ENCODE peak calls at places on chromosomes 2 and 18, in eight cellular contexts. H is fibroblast of the conjunctiva, W is NB4, R is cardiac septum, Y is lower leg skin, B is DMS79 treated with DMSO at 0.1 percent for 48 hours, K is lung microvascular endothelial cell, E is EH. N is an unnamed sample.

GRCh38 chr2:162082036-162082435 is 8.0 kb upstream of the DPP4 start:
- DNase-seq in W (no peak), Y (no peak), E (no peak), B (no peak), K (no peak), H (no peak), R (no peak), N (no peak)

GRCh38 chr18:59109375-59109774 is 30.3 kb upstream of the SEC11C start:
- DNase-seq in H (peak), E (peak), W (no peak), B (no peak), K (no peak), Y (no peak), R (no peak), N (no peak)

GRCh38 chr2:223046470-223047053 is 5.4 kb upstream of the KCNE4 start:
- DNase-seq in W (peak), K (no peak), H (no peak), E (peak), R (no peak), Y (no peak), B (no peak), N (peak)

GRCh38 chr2:171318463-171318934 is 115.3 kb downstream of the METTL8 start:
- DNase-seq in K (no peak), B (peak), R (no peak), H (peak), E (peak), W (no peak), Y (no peak), N (no peak)

GRCh38 chr2:240635116-240635997 is 10.1 kb downstream of the GPR35 start:
- DNase-seq in R (peak), Y (peak), E (no peak), K (no peak), B (no peak), W (no peak), H (no peak), N (no peak)

GRCh38 chr2:110718382-110718781 is 14.0 kb upstream of the ACOXL start:
- DNase-seq in B (no peak), R (no peak), H (no peak), W (no peak), E (no peak), K (no peak), Y (no peak), N (no peak)

GRCh38 chr2:218027426-218028188 is 24.8 kb upstream of the TNS1 start:
- DNase-seq in E (no peak), H (no peak), W (no peak), K (no peak), Y (peak), R (peak), B (no peak), N (no peak)

GRCh38 chr18:80157708-80158343 is 48.8 kb downstream of the ADNP2 start:
- DNase-seq in R (no peak), Y (peak), E (peak), H (peak), W (peak), B (peak), K (peak), N (peak)

GRCh38 chr2:119921825-119922224 is 91.1 kb upstream of the EPB41L5 start:
- DNase-seq in K (no peak), E (no peak), R (no peak), B (no peak), W (no peak), Y (no peak), H (no peak), N (no peak)

GRCh38 chr2:128379021-128380005 is 60.6 kb upstream of the HS6ST1 start:
- DNase-seq in K (peak), R (peak), W (no peak), Y (peak), B (no peak), E (peak), H (peak), N (no peak)

GRCh38 chr2:126220336-126220735 is 435.6 kb upstream of the GYPC start:
- DNase-seq in Y (no peak), R (no peak), B (no peak), W (no peak), H (no peak), K (no peak), E (peak), N (no peak)

GRCh38 chr2:227079726-227080125 is 84.3 kb downstream of the COL4A4 start:
- DNase-seq in Y (no peak), K (no peak), R (no peak), B (no peak), H (no peak), W (no peak), E (peak), N (no peak)

GRCh38 chr2:225452677-225453076 is 53.2 kb downstream of the NYAP2 start:
- DNase-seq in K (no peak), W (no peak), H (no peak), E (no peak), B (no peak), R (no peak), Y (no peak), N (no peak)

GRCh38 chr2:65430515-65431416 is 1.6 kb downstream of the SPRED2 start:
- DNase-seq in Y (peak), H (no peak), R (no peak), E (peak), B (peak), W (peak), K (peak), N (peak)

GRCh38 chr2:102604754-102605153 is 14.6 kb upstream of the SLC9A2 start:
- DNase-seq in E (no peak), W (peak), Y (no peak), K (no peak), B (no peak), R (no peak), H (no peak), N (no peak)

GRCh38 chr2:173037245-173038106 is 38.2 kb upstream of the MAP3K20 start:
- DNase-seq in R (no peak), E (no peak), K (no peak), H (no peak), W (no peak), Y (no peak), B (no peak), N (no peak)

GRCh38 chr2:54632733-54633692 is 90.4 kb upstream of the EML6 start:
- DNase-seq in K (no peak), R (no peak), B (no peak), H (no peak), W (no peak), E (peak), Y (no peak), N (no peak)

GRCh38 chr2:150482667-150483260 is 4.7 kb downstream of the RND3 start:
- DNase-seq in R (no peak), W (no peak), Y (no peak), E (peak), H (no peak), B (no peak), K (no peak), N (no peak)

GRCh38 chr2:1517786-1518500 is 104.7 kb downstream of the TPO start:
- DNase-seq in B (no peak), K (no peak), E (no peak), W (no peak), H (no peak), R (peak), Y (no peak), N (no peak)

GRCh38 chr2:105307146-105307545 is 22.4 kb downstream of the TGFBRAP1 start:
- DNase-seq in B (no peak), K (no peak), H (no peak), R (no peak), W (no peak), Y (no peak), E (no peak), N (no peak)

GRCh38 chr2:22929998-22930397 is 455.0 kb upstream of the KLHL29 start:
- DNase-seq in E (no peak), W (no peak), H (no peak), B (no peak), R (no peak), K (no peak), Y (no peak), N (no peak)

GRCh38 chr18:76518543-76519155 is 23.6 kb upstream of the ZNF516 start:
- DNase-seq in K (peak), B (no peak), W (peak), E (no peak), H (no peak), R (peak), Y (peak), N (peak)

GRCh38 chr2:33577660-33578059 is 21.4 kb downstream of the FAM98A start:
- DNase-seq in K (no peak), B (no peak), R (no peak), H (no peak), W (no peak), Y (no peak), E (no peak), N (no peak)

N was measured in OCI-M1.